ENCODE peak calls at places on chromosomes 12 and 14, in four cellular contexts. A, W, G and R are unnamed samples.

GRCh38 chr14:26794731-26795130 is 196.9 kb upstream of the NOVA1 start:
- DNase-seq in W (no peak), G (peak; percentile 29), A (no peak), R (peak; percentile 67)

GRCh38 chr14:100623961-100624360 is 36.7 kb upstream of the BEGAIN start:
- DNase-seq in W (no peak), A (no peak), G (no peak), R (no peak)

GRCh38 chr12:4809013-4809448 is 88.8 kb downstream of the GALNT8 start:
- DNase-seq in A (no peak), W (no peak), G (peak; percentile 64), R (no peak)

GRCh38 chr14:78593949-78594348 is 423.8 kb downstream of the NRXN3 start:
- DNase-seq in G (no peak), A (no peak), W (no peak), R (no peak)

GRCh38 chr14:68157971-68158371 is 338.4 kb downstream of the RAD51B start:
- DNase-seq in W (no peak), G (peak; percentile 56), A (peak; percentile 32), R (no peak)

GRCh38 chr14:61730756-61731373 is 31.4 kb upstream of the SNAPC1 start:
- DNase-seq in A (no peak), G (no peak), W (no peak), R (no peak)

GRCh38 chr14:103546651-103547454 is 15.6 kb downstream of the BAG5 start:
- DNase-seq in W (peak; percentile 78), A (peak; percentile 21), G (peak; percentile 74), R (peak; percentile 46)

GRCh38 chr14:28661171-28661772 is 105.3 kb upstream of the FOXG1 start:
- DNase-seq in W (no peak), A (no peak), G (peak; percentile 89), R (peak; percentile 91)

GRCh38 chr12:9349888-9350885 is 142.0 kb upstream of the PZP start:
- DNase-seq in G (no peak), A (peak; percentile 5), W (no peak), R (peak; percentile 57)

GRCh38 chr14:74456684-74457083 is 30.7 kb upstream of the SYNDIG1L start:
- DNase-seq in W (no peak), G (no peak), A (no peak), R (no peak)

GRCh38 chr14:33254876-33255275 is 316.2 kb downstream of the NPAS3 start:
- DNase-seq in A (no peak), W (no peak), G (no peak), R (no peak)

GRCh38 chr14:32980178-32980886 is 41.7 kb downstream of the NPAS3 start:
- DNase-seq in G (no peak), A (no peak), W (no peak), R (no peak)

GRCh38 chr14:24741871-24742270 is 107.9 kb upstream of the GZMB start:
- DNase-seq in W (no peak), A (peak; percentile 55), G (peak; percentile 23), R (peak; percentile 87)

GRCh38 chr14:77761205-77761931 is 412 bp upstream of the SNW1 start:
- DNase-seq in A (peak; percentile 13), G (peak; percentile 49), W (peak; percentile 31), R (peak; percentile 42)

GRCh38 chr12:118840399-118840798 is 140.9 kb upstream of the SRRM4 start:
- DNase-seq in G (no peak), A (no peak), W (peak; percentile 9), R (no peak)

GRCh38 chr12:6494968-6495367 is 1.1 kb downstream of the NCAPD2 start:
- DNase-seq in G (no peak), A (no peak), W (no peak), R (no peak)

GRCh38 chr12:6229823-6230222 is 29.6 kb downstream of the CD9 start:
- DNase-seq in W (no peak), G (peak; percentile 76), A (peak; percentile 96), R (no peak)

GRCh38 chr12:124625867-124626675 is 58.7 kb upstream of the NCOR2 start:
- DNase-seq in G (peak; percentile 80), A (peak; percentile 38), W (no peak), R (peak; percentile 70)

GRCh38 chr12:77229640-77230442 is 164.5 kb upstream of the E2F7 start:
- DNase-seq in G (no peak), A (no peak), W (no peak), R (no peak)

GRCh38 chr14:74763803-74764531 is 851 bp downstream of the YLPM1 start:
- DNase-seq in G (peak; percentile 24), A (peak; percentile 7), W (peak; percentile 10), R (peak; percentile 3)

GRCh38 chr12:96132819-96133218 is 61.4 kb upstream of the ELK3 start:
- DNase-seq in W (peak; percentile 28), A (no peak), G (no peak), R (no peak)

GRCh38 chr12:65532162-65532561 is 253.7 kb downstream of the MSRB3 start:
- DNase-seq in G (no peak), W (no peak), A (peak; percentile 78), R (no peak)

GRCh38 chr12:70920251-70920851 is at the start of gene PTPRR:
- DNase-seq in A (no peak), W (no peak), G (peak; percentile 29), R (no peak)

GRCh38 chr14:80901813-80902212 is 39.7 kb downstream of the CEP128 start:
- DNase-seq in G (no peak), A (no peak), W (no peak), R (no peak)

GRCh38 chr14:51342226-51342625 is 102.2 kb downstream of the TMX1 start:
- DNase-seq in W (no peak), A (no peak), G (peak; percentile 78), R (peak; percentile 92)

GRCh38 chr12:85280138-85280983 is at the start of gene ALX1:
- DNase-seq in A (no peak), W (no peak), G (peak; percentile 69), R (no peak)

GRCh38 chr12:102958073-102958829 is 777 bp downstream of the ASCL1 start:
- DNase-seq in W (peak; percentile 88), A (no peak), G (peak; percentile 64), R (no peak)